ENCODE peak calls at places on chromosomes 6 and 20, in four cellular contexts. Y is stomach, X is transverse colon, W is A549. Q is an unnamed sample.

GRCh38 chr6:107807186-107807585 is 16.9 kb downstream of the SCML4 start:
- DNase-seq in Y (no peak), X (no peak), W (no peak), Q (no peak)

GRCh38 chr6:3869632-3870527 is 20.7 kb downstream of the FAM50B start:
- DNase-seq in Y (peak; percentile 65), X (peak; percentile 19), W (peak; percentile 56), Q (no peak)

GRCh38 chr6:27312146-27312949 is at the start of gene POM121L2:
- DNase-seq in Y (peak; percentile 80), X (peak; percentile 80), W (peak; percentile 67), Q (peak; percentile 83)

GRCh38 chr6:111757342-111757741 is 115.9 kb downstream of the FYN start:
- DNase-seq in Y (no peak), X (no peak), W (no peak), Q (no peak)

GRCh38 chr6:72787521-72788031 is 165.7 kb downstream of the KCNQ5 start:
- DNase-seq in Y (no peak), X (no peak), W (peak; percentile 7), Q (peak; percentile 44)

GRCh38 chr6:28940294-28940858 is 16.6 kb upstream of the TRIM27 start:
- DNase-seq in Y (no peak), X (peak; percentile 41), W (no peak), Q (peak; percentile 53)

GRCh38 chr6:3719462-3720308 is 31.8 kb downstream of the PXDC1 start:
- DNase-seq in Y (no peak), X (no peak), W (no peak), Q (no peak)

GRCh38 chr6:71602385-71602949 is 283.9 kb upstream of the RIMS1 start:
- DNase-seq in Y (no peak), X (no peak), W (no peak), Q (no peak)

GRCh38 chr6:168884646-168885086 is 369.0 kb downstream of the THBS2 start:
- DNase-seq in Y (peak; percentile 80), X (peak; percentile 76), W (peak; percentile 69), Q (peak; percentile 47)

GRCh38 chr20:23366384-23366783 is 4.4 kb downstream of the GZF1 start:
- DNase-seq in Y (no peak), X (no peak), W (no peak), Q (no peak)

GRCh38 chr20:59148713-59149493 is 14.7 kb upstream of the ZNF831 start:
- DNase-seq in Y (no peak), X (no peak), W (no peak), Q (no peak)

GRCh38 chr6:144335914-144336313 is 50.8 kb downstream of the UTRN start:
- DNase-seq in Y (no peak), X (peak; percentile 55), W (no peak), Q (no peak)

GRCh38 chr6:140101367-140101766 is 726.9 kb upstream of the CITED2 start:
- DNase-seq in Y (no peak), X (no peak), W (no peak), Q (no peak)

GRCh38 chr20:32356935-32357868 is 929 bp upstream of the ASXL1 start:
- DNase-seq in Y (no peak), X (peak; percentile 44), W (no peak), Q (no peak)

GRCh38 chr20:63734111-63734945 is 2.1 kb upstream of the LIME1 start:
- DNase-seq in Y (no peak), X (no peak), W (no peak), Q (no peak)

GRCh38 chr6:26170951-26171841 is 84.0 kb downstream of the HFE start:
- DNase-seq in Y (no peak), X (no peak), W (no peak), Q (no peak)

GRCh38 chr6:157711060-157711459 is 112.0 kb upstream of the SNX9 start:
- DNase-seq in Y (no peak), X (no peak), W (no peak), Q (no peak)

GRCh38 chr6:170575250-170575649 is 9.2 kb downstream of the PDCD2 start:
- DNase-seq in Y (no peak), X (no peak), W (no peak), Q (no peak)

GRCh38 chr6:152356659-152357058 is 280.5 kb downstream of the SYNE1 start:
- DNase-seq in Y (no peak), X (no peak), W (no peak), Q (no peak)

GRCh38 chr6:140403020-140403419 is 1028.6 kb upstream of the CITED2 start:
- DNase-seq in Y (no peak), X (no peak), W (no peak), Q (no peak)

DNA sequence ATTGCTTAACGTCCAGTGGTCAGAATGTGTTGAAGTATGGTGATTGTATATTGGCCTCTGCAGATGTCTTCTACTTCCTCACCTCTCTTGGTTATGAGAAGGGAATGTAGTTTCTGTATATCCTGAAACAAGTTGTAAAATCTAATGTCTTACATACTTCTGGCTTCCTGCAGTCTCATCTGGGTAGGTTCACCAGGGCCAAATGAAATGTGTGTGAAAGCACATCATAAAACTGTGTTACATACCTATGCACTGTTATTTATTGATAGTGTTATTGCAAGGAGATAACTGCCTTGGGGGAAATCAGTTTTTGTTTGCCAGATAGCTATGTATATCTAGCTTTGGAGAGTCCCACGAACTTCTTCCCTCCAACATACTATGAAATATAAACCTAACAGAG is 35.7 kb upstream of the PLCG1 start:
- DNase-seq in Y (no peak), X (no peak), W (no peak), Q (no peak)
- TF ChIP-seq EP300 in Y (no peak), X (no peak), W (no peak), Q (no peak)

DNA sequence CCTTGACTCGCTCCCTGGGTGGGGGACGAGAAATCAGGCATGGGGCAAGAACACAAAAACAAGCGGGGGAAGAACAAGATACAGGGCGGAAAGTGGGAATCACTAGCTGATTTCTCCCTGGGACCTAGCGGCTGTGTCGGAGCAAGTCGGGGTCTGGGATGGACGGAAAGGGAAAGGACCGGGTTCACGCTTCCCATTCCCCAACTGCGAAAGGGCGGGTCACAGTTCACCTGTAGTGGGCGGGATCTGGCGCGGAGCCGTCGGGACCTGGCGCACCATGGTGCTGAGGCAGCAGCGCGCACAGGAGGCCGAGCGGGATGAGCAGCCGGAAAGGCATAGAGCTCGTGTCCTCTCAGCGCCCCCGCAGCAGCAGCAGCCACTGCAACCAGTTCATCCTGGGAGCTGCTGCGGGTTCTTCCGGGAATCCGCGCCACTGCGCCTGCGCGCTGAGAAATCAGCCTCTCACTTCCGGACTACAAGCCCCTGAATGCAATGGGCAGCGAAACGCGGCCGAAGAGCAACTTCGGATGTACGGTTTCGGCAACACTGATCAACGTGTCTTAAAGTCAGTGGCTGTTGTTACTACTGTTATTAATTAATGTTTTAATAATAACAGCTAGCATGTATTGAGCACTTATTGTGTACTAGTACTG is at the start of gene EDEM2:
- DNase-seq in Y (peak; percentile 94), X (peak; percentile 95), W (peak; percentile 97), Q (peak; percentile 99)
- TF ChIP-seq POLR2A in Y (no peak), X (peak; percentile 68), W (peak; percentile 81), Q (peak; percentile 69)

DNA sequence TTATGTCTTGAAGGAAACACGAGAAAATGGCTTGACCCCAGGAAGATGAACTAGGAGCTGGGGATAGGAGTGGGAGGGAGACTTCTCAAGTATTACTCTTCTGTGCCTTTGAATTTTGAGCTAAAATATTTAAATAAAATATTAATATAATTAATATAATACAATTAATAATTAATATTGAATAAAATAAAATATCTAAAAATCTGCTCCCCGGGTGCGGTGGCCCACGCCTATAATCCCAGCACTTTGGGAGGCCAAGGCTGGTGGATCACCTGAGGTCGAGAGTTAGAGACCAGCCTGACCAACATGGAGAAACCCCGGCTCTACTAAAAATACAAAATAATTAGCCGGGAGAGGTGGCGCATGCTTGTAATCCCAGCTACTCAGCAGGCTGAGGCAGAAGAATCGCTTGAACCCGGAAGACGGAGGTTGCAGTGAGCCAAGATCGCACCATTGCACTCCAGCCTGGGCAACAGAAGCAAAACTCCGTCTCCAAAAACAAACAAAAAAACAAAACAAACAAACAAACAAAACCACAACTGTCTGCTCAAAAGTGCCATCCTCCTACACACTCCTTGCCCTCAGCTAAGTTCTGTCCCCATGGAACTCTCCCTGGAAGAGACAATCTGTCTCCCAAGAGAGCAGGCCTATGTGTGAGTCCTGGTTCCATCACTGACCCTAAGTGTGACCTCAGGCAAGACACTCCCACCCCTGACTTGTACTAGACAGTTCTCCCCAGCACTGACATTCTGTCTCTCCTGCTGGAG is 13.7 kb upstream of the TRIB3 start:
- DNase-seq in Y (no peak), X (no peak), W (no peak), Q (no peak)
- H3K9me3 ChIP-seq in Y (no peaks in the 10 kb centered on the region), X (no peaks in the 10 kb centered on the region), W (no peaks in the 10 kb centered on the region), Q (no peaks in the 10 kb centered on the region)

GRCh38 chr20:326645-327031 is 1.3 kb downstream of the SOX12 start:
- DNase-seq in Y (peak; percentile 31), X (peak; percentile 31), W (peak; percentile 46), Q (peak; percentile 89)

GRCh38 chr20:327946-328563 is 2.7 kb downstream of the SOX12 start:
- DNase-seq in Y (no peak), X (no peak), W (no peak), Q (no peak)

GRCh38 chr20:328596-329324 is 3.4 kb downstream of the SOX12 start:
- DNase-seq in Y (no peak), X (no peak), W (no peak), Q (no peak)

GRCh38 chr20:325889-326644 is 715 bp downstream of the SOX12 start:
- DNase-seq in Y (peak; percentile 60), X (peak; percentile 58), W (peak; percentile 45), Q (peak; percentile 53)

DNA sequence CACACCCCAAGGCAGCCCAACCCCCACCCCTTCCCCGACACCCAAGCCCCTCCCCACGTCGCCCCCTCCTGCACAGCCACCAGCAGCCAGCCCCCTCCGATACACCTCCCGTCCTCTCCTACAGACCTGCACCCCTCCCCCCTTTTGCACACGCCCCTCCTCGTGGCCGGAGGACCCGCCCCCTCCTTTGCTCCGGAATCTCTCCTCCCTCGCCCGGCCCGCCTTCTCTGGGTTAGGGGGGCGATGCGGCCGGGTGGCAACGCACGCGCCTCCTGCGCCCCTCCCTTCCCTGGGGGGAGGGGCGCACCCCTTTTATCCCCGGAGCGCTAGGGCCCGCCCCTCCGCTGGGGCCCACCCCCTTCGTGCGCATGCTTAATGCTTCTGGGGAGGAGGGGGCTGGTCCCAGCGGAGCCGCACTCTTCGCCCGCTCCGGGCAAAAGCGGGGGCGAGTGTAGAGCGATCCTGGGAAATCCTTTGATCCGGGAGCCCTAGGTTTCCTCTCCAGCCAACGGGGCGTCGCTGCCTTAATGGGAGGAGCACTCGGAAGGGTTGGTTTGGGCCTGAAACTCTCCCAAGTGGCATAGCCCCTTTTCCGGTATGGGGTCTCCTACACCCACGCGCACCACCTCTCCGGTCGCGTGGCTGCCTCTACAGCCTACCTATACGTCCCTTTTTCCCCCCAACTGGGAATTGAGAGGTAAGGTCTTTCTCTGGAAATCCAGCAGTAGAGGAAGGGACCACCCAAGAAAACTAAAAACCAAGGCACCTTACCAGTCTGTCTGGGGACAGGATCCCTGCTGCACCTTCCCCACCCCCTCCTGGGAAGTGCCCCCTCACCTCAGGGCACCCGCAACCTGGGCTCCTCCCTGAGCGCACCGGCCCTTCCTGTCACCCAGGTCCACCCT is 1.9 kb downstream of the SOX12 start:
- DNase-seq in Y (peak; percentile 84), X (peak; percentile 84), W (peak; percentile 89), Q (peak; percentile 85)
- TF ChIP-seq EP300 in Y (no peak), X (no peak), W (no peak), Q (no peak)

GRCh38 chr6:31826793-31827285 is 699 bp upstream of the HSPA1B start:
- DNase-seq in Y (peak; percentile 91), X (peak; percentile 93), W (peak; percentile 53), Q (peak; percentile 90)
- TF ChIP-seq POLR2A in Y (no peak), X (peak; percentile 66), W (no peak), Q (no peak)